ENCODE peak calls at places on chromosomes 5 and 9, in nine cellular contexts. N, O, F, D, A, I, E, J and C are unnamed samples. For H4K20me1 and H3K79me2, the result is how much of the 10 kb centered on the place peaks cover.

GRCh38 chr5:173886157-173886556 is 2.0 kb upstream of the CPEB4 start:
- DNase-seq in D (no peak), E (no peak), N (no peak), J (no peak), I (no peak), A (no peak), O (no peak), F (no peak), C (no peak)

GRCh38 chr5:77640577-77641396 is 2.3 kb upstream of the OTP start:
- DNase-seq in N (peak), O (no peak), F (no peak), I (peak), D (no peak), E (no peak), J (no peak), A (no peak), C (peak)

GRCh38 chr9:6055213-6055612 is 39.8 kb upstream of the RANBP6 start:
- DNase-seq in A (peak), F (peak), D (no peak), N (peak), I (peak), J (peak), E (peak), O (peak), C (no peak)

GRCh38 chr5:103834216-103834615 is 271.6 kb upstream of the NUDT12 start:
- DNase-seq in O (no peak), N (no peak), E (no peak), I (no peak), A (no peak), F (no peak), J (no peak), D (no peak), C (no peak)

GRCh38 chr5:59661939-59662615 is 231.4 kb downstream of the PDE4D start:
- DNase-seq in N (no peak), F (no peak), O (no peak), J (peak), A (no peak), D (no peak), I (no peak), E (peak), C (no peak)

GRCh38 chr9:113646946-113647914 is 183.7 kb downstream of the RGS3 start:
- DNase-seq in I (no peak), F (no peak), D (no peak), N (no peak), A (no peak), O (no peak), E (no peak), J (no peak), C (no peak)

GRCh38 chr9:127154003-127154389 is 31.6 kb upstream of the ANGPTL2 start:
- DNase-seq in I (no peak), O (no peak), F (no peak), A (no peak), J (no peak), E (no peak), N (peak), D (no peak), C (no peak)

GRCh38 chr5:146007973-146008372 is 71.6 kb downstream of the SH3RF2 start:
- DNase-seq in N (no peak), O (no peak), J (no peak), A (no peak), D (no peak), F (no peak), I (no peak), E (no peak), C (no peak)

GRCh38 chr5:111063709-111064322 is 7.7 kb upstream of the TSLP start:
- DNase-seq in E (peak), I (peak), A (peak), N (no peak), D (no peak), F (no peak), O (peak), J (peak), C (no peak)

GRCh38 chr5:38424237-38425080 is 132.0 kb downstream of the LIFR start:
- DNase-seq in N (no peak), A (no peak), E (no peak), F (no peak), I (no peak), J (no peak), O (no peak), D (no peak), C (no peak)

GRCh38 chr9:101354143-101354764 is 30.6 kb downstream of the BAAT start:
- DNase-seq in O (peak), D (no peak), A (peak), J (peak), F (peak), N (no peak), E (no peak), I (no peak), C (no peak)

GRCh38 chr5:3312299-3312698 is 283.3 kb upstream of the IRX1 start:
- DNase-seq in A (no peak), O (no peak), J (no peak), I (no peak), N (no peak), F (no peak), D (no peak), E (no peak), C (no peak)

GRCh38 chr5:37715361-37715760 is 124.5 kb downstream of the GDNF start:
- DNase-seq in O (peak), F (peak), N (no peak), E (no peak), J (peak), D (no peak), I (no peak), A (no peak), C (no peak)

DNA sequence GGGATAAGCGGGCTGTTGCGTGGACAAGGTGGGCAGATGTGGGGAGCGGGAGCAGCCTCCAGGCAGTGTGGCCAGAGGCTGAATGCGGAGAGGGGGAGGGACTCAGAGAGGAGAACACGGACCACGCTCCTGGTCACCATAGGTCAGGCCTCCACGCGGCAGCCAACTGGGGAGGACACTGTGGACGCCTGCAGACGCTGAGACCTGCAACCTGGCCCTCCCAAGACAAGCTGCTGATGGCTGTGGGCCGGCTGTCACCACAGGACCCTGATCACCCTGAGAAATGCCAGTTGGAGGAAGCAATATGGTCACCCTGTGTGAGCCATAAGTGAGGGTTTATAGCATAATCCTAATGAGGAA is 16.8 kb downstream of the LPCAT1 start:
- DNase-seq in F (no peak), I (no peak), E (no peak), O (no peak), N (no peak), D (no peak), J (no peak), A (no peak), C (no peak)
- H4K20me1 ChIP-seq in F (under half), I (half or more), E (under half), O (half or more), N (under half), D (under half), J (half or more), A (under half), C (half or more)

GRCh38 chr5:140202078-140202477 is 27.1 kb downstream of the CYSTM1 start:
- DNase-seq in F (peak), A (peak), N (no peak), E (peak), O (peak), I (no peak), D (no peak), J (no peak), C (no peak)
- H2AFZ ChIP-seq in F (no peak), A (no peak), N (no peak), E (no peak), O (no peak), I (no peak), D (no peak), J (no peak), C (no peak)

GRCh38 chr5:171975262-171975876 is 31.1 kb downstream of the FBXW11 start:
- DNase-seq in N (peak), I (no peak), F (peak), D (no peak), O (no peak), A (peak), E (no peak), J (no peak), C (no peak)
- H3K79me2 ChIP-seq in N (half or more), I (half or more), F (half or more), D (under half), O (half or more), A (half or more), E (half or more), J (half or more), C (half or more)

GRCh38 chr5:171906171-171906570 is 100.3 kb downstream of the FBXW11 start:
- DNase-seq in A (no peak), J (no peak), N (no peak), E (no peak), I (no peak), F (no peak), O (no peak), D (no peak), C (no peak)
- H4K20me1 ChIP-seq in A (under half), J (under half), N (under half), E (under half), I (half or more), F (under half), O (under half), D (under half), C (half or more)

GRCh38 chr9:22838266-22838665 is 391.6 kb downstream of the DMRTA1 start:
- DNase-seq in J (no peak), D (no peak), F (no peak), A (no peak), O (no peak), N (no peak), E (no peak), I (no peak), C (no peak)
- H2AFZ ChIP-seq in J (no peak), D (no peak), F (no peak), A (no peak), O (no peak), N (no peak), E (no peak), I (no peak), C (no peak)

GRCh38 chr5:109714592-109714991 is 24.9 kb downstream of the MAN2A1 start:
- DNase-seq in N (no peak), D (no peak), I (no peak), E (no peak), A (no peak), F (no peak), O (no peak), J (no peak), C (no peak)

GRCh38 chr5:109709225-109709624 is 19.5 kb downstream of the MAN2A1 start:
- DNase-seq in J (peak), O (no peak), N (no peak), F (no peak), D (no peak), A (no peak), E (no peak), I (no peak), C (no peak)

GRCh38 chr5:109708813-109709212 is 19.1 kb downstream of the MAN2A1 start:
- DNase-seq in A (no peak), N (no peak), D (no peak), I (no peak), F (no peak), O (no peak), E (no peak), J (no peak), C (no peak)

GRCh38 chr5:109713453-109713852 is 23.7 kb downstream of the MAN2A1 start:
- DNase-seq in D (no peak), F (peak), E (no peak), I (no peak), O (no peak), J (no peak), N (no peak), A (no peak), C (no peak)

DNA sequence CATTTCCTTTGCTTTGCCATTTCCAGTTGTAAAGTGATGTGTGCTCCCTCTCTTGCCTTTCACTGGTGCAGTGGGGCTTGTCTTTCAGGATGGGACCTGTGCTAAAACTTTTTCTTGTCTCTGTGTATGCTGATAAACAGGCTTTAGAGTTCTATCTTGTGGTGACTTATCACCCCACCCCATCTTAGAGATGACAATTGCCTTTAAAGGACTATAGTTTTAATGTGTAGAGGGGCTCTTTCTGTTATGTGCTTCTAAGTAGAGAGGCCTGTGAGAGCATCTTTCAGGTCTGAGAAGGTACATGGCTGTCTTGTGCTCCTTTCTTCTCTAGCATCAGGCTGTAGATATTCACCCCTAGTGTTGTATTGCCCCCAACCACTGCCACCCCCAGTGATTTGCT is 22.0 kb downstream of the MAN2A1 start:
- DNase-seq in O (no peak), N (no peak), E (no peak), I (no peak), D (no peak), A (no peak), J (no peak), F (no peak), C (no peak)
- H3K79me2 ChIP-seq in O (under half), N (under half), E (under half), I (half or more), D (under half), A (half or more), J (half or more), F (half or more), C (under half)

DNA sequence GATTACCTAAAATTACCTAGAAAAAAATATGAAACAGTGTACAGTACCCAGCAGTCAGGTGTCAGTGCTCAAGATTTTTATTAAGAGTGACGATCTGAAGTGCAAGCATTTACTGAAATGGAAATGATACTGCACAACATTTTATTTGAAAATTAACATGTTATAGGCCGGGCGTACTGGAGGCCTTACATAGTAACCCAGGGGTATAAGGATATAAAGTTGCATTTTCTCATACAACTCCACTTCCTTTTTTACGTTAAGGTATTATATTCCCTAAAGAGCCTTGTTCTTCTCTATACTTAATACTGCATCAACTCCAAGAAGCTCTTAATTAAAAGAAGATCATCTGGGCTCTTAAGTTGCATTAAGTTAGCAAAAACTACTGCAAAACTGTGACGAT is 3.3 kb downstream of the MAT2B start:
- DNase-seq in F (no peak), I (no peak), A (no peak), N (no peak), O (no peak), E (no peak), J (no peak), D (no peak), C (peak)
- H4K20me1 ChIP-seq in F (under half), I (half or more), A (under half), N (under half), O (under half), E (under half), J (under half), D (under half), C (under half)